ENCODE peak calls at places on chromosomes 13 and 19, in seven cellular contexts. O is endothelial cell of umbilical vein, V is ovary, R is thyroid gland, M is Peyer's patch, G is HepG2, K is tibial nerve. F is an unnamed sample. For H3K4me1, the result is how much of the 10 kb centered on the place peaks cover.

GRCh38 chr13:110610955-110611595 is 4.3 kb upstream of the NAXD start:
- DNase-seq in V (no peak), M (no peak), R (no peak), O (no peak), K (no peak), G (no peak), F (no peak)

GRCh38 chr13:107339209-107339608 is 771.3 kb upstream of the ARGLU1 start:
- DNase-seq in R (no peak), O (no peak), M (no peak), V (no peak), K (no peak), G (no peak), F (no peak)

GRCh38 chr13:67123165-67123564 is 107.0 kb downstream of the PCDH9 start:
- DNase-seq in G (no peak), O (peak), K (no peak), M (no peak), R (no peak), V (no peak), F (no peak)

GRCh38 chr13:61187471-61187870 is 228.2 kb downstream of the PCDH20 start:
- DNase-seq in O (no peak), G (no peak), R (no peak), M (no peak), K (no peak), V (no peak), F (no peak)

GRCh38 chr13:66888698-66889097 is 341.4 kb downstream of the PCDH9 start:
- DNase-seq in M (no peak), O (no peak), V (no peak), G (no peak), K (no peak), R (no peak), F (no peak)

GRCh38 chr19:30223866-30224688 is 148.1 kb upstream of the ZNF536 start:
- DNase-seq in R (no peak), O (no peak), M (no peak), K (no peak), V (no peak), G (no peak), F (no peak)

GRCh38 chr19:55136399-55137102 is 12.5 kb downstream of the TNNT1 start:
- DNase-seq in O (no peak), V (no peak), M (no peak), G (no peak), R (no peak), K (no peak), F (no peak)

GRCh38 chr19:49840321-49840720 is 10.6 kb upstream of the PTOV1 start:
- DNase-seq in G (no peak), O (no peak), R (no peak), K (no peak), V (no peak), M (no peak), F (no peak)

GRCh38 chr19:2240881-2241760 is 4.5 kb downstream of the SF3A2 start:
- DNase-seq in K (no peak), O (no peak), M (no peak), V (no peak), R (peak), G (no peak), F (no peak)

GRCh38 chr19:35556025-35556590 is 7.3 kb downstream of the ATP4A start:
- DNase-seq in K (no peak), O (no peak), R (no peak), V (no peak), M (no peak), G (no peak), F (no peak)

GRCh38 chr19:48681127-48681470 is 8.3 kb upstream of the NTN5 start:
- DNase-seq in R (no peak), K (no peak), M (no peak), O (no peak), V (no peak), G (no peak), F (no peak)

GRCh38 chr19:20503536-20503935 is 62.0 kb downstream of the ZNF737 start:
- DNase-seq in V (no peak), K (no peak), M (no peak), O (no peak), G (no peak), R (peak), F (peak)

GRCh38 chr19:43765109-43765876 is 10.5 kb upstream of the SMG9 start:
- DNase-seq in K (no peak), V (peak), G (peak), O (peak), R (no peak), M (no peak), F (peak)

GRCh38 chr19:14187586-14187985 is 18.4 kb downstream of the ADGRL1 start:
- DNase-seq in K (no peak), V (no peak), M (no peak), G (no peak), O (no peak), R (no peak), F (no peak)

GRCh38 chr13:35771898-35772297 is 295.4 kb upstream of the MAB21L1 start:
- DNase-seq in M (no peak), V (no peak), K (no peak), G (no peak), R (no peak), O (no peak), F (no peak)

GRCh38 chr13:87058786-87059329 is 612.3 kb upstream of the SLITRK5 start:
- DNase-seq in M (no peak), V (no peak), R (no peak), K (no peak), G (no peak), O (no peak), F (no peak)

GRCh38 chr13:50267917-50268316 is 252.7 kb downstream of the KCNRG start:
- DNase-seq in V (no peak), R (peak), O (no peak), K (no peak), G (peak), M (no peak), F (no peak)

GRCh38 chr19:36041831-36042230 is 9.2 kb upstream of the CLIP3 start:
- DNase-seq in K (no peak), V (no peak), R (peak), G (peak), M (no peak), O (peak), F (peak)

GRCh38 chr13:43830481-43830873 is 43.7 kb upstream of the ENOX1 start:
- DNase-seq in K (no peak), V (no peak), G (no peak), R (no peak), M (no peak), O (no peak), F (no peak)

GRCh38 chr13:38697628-38698333 is 10.9 kb downstream of the FREM2 start:
- DNase-seq in M (no peak), O (no peak), K (no peak), R (peak), G (no peak), V (no peak), F (no peak)

GRCh38 chr13:95607363-95607762 is 37.1 kb downstream of the DZIP1 start:
- DNase-seq in V (no peak), R (no peak), K (no peak), M (no peak), G (no peak), O (peak), F (no peak)

GRCh38 chr19:15402411-15403150 is 16.2 kb downstream of the AKAP8L start:
- DNase-seq in V (no peak), R (no peak), M (no peak), K (no peak), G (no peak), O (no peak), F (no peak)

GRCh38 chr19:52991484-52991883 is 22.2 kb upstream of the ERVV-1 start:
- DNase-seq in O (peak), K (no peak), V (no peak), R (no peak), G (no peak), M (no peak), F (no peak)

GRCh38 chr19:3404324-3405260 is 38.2 kb downstream of the NFIC start:
- DNase-seq in V (peak), G (no peak), K (peak), M (peak), R (peak), O (peak), F (peak)

GRCh38 chr19:13925990-13926389 is 12.2 kb downstream of the PODNL1 start:
- DNase-seq in G (no peak), M (no peak), R (no peak), V (no peak), O (no peak), K (no peak), F (no peak)

GRCh38 chr13:40611004-40611403 is 55.4 kb downstream of the FOXO1 start:
- DNase-seq in G (no peak), R (no peak), V (no peak), O (peak), M (no peak), K (no peak), F (no peak)

GRCh38 chr13:40613192-40613818 is 53.1 kb downstream of the FOXO1 start:
- DNase-seq in R (peak), V (no peak), O (peak), G (no peak), M (no peak), K (no peak), F (peak)

GRCh38 chr13:40611635-40612422 is 54.6 kb downstream of the FOXO1 start:
- DNase-seq in M (no peak), V (no peak), R (no peak), O (no peak), G (no peak), K (no peak), F (no peak)

GRCh38 chr13:40615619-40616018 is 50.8 kb downstream of the FOXO1 start:
- DNase-seq in G (no peak), V (no peak), K (no peak), M (no peak), O (no peak), R (no peak), F (no peak)

GRCh38 chr13:40613954-40614353 is 52.5 kb downstream of the FOXO1 start:
- DNase-seq in O (no peak), K (no peak), G (no peak), M (no peak), V (no peak), R (peak), F (no peak)
- H3K4me1 ChIP-seq in O (half or more), K (half or more), G (under half), M (under half), V (under half), R (half or more), F (under half)

DNA sequence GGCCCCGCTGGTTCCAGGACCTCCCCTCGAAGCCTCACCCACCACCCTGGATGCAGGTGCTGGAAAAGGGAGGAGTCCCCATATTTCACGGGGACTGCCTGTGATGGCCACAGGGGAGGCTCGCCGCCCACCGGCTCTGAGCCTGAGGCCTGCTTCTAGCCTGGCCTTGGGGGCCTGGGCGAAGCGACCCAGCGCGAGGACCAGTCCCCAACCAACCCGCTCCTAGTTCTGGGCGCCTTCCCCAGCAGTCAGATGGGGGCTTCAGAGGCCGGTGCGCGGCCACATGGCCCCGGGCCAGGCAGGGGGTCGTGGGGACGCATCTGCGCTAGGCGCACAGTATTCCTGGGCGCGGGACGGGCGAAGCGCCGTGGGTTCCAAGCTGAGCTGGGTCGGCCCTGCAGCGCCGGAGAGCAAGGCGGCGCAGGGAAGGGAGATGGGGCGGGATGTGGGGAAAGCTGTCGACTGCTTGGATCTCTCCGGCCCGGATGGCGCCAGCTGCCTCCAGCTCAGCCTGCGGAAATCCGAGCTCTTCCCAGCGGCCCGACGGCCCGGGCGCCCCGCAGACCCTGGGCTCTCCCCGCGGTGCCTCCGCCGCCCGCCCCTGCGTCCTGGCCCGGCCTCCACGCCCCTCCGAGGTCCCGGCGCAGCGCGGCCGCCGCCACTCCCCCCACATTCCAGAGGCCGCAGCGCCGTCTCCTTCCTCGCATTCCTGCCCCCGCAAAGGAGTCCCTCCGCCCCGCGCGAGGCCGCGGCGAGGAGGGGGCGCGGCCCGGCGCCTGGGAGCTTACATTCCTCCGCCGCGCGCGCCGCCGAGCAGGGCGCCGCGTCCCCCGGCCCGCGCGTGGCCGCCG is at the start of gene WTIP:
- DNase-seq in O (peak), G (peak), M (peak), K (peak), R (peak), V (peak), F (peak)
- H3K27ac ChIP-seq in O (peak), G (no peak), M (peak), K (peak), R (peak), V (peak), F (peak)

DNA sequence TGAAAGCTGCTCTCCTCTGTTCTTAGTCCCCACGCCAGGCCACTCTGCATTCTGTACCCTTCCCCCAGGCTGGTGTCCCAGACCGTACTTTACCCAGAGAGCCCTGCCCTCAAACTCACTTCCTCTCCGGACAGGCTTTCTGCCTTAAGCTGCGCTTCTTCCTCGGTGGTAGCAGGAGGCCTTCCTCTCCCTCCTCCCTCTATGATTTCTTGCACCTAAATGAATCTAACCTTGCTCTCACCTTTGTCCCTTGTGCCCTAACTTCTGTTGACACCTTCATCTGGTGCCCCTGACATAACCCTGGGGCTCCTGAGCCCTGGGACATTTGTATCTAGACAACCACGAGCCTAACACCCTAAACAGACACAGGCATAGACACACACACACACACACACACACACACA is 29.6 kb upstream of the CEACAM21 start:
- DNase-seq in G (no peak), R (no peak), V (no peak), O (no peak), K (no peak), M (no peak), F (no peak)
- TF ChIP-seq POLR2A in G (no peak), R (no peak), V (no peak), O (no peak), K (no peak), M (no peak), F (no peak)

GRCh38 chr19:42274065-42274682 is 5.1 kb downstream of the CIC start:
- DNase-seq in V (no peak), O (no peak), M (peak), R (no peak), G (no peak), K (no peak), F (no peak)
- H3K4me1 ChIP-seq in V (under half), O (under half), M (under half), R (under half), G (under half), K (half or more), F (under half)

GRCh38 chr19:17259934-17260333 is 4.6 kb downstream of the USHBP1 start:
- DNase-seq in V (no peak), K (no peak), R (no peak), O (no peak), M (no peak), G (no peak), F (no peak)

GRCh38 chr19:17259118-17259780 is 5.3 kb downstream of the USHBP1 start:
- DNase-seq in K (no peak), V (no peak), M (no peak), R (no peak), O (no peak), G (no peak), F (no peak)

GRCh38 chr19:17263712-17264640 is 569 bp downstream of the USHBP1 start:
- DNase-seq in M (no peak), O (no peak), K (no peak), V (no peak), R (no peak), G (no peak), F (no peak)

GRCh38 chr19:17262557-17262956 is 2.0 kb downstream of the USHBP1 start:
- DNase-seq in G (no peak), M (no peak), O (no peak), R (no peak), K (no peak), V (no peak), F (no peak)

DNA sequence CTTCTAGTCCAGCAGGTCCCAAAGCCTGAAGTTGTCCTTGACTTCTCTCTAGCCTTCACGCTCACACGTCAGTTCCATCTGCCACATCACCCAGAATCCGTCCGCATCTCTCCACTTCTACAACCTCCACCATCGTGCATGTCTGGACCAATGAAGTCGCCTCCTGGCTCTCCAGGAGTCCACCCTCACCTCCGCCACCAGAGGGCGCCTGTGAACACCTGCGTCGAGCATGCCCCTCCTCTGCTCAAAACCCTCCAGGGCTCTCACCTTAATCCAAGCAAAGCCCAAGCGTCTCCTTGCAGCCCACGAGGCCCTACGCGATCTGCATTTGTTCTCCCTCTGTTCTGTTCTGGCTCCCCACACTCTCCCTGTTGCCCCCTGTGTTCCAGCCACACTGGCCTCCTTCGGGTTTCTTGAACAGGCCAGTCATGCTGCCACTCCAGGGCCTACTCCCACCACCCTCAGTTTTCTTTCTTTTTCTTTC is 3.7 kb downstream of the USHBP1 start:
- DNase-seq in G (peak), K (peak), R (peak), O (peak), M (peak), V (peak), F (peak)
- H3K27ac ChIP-seq in G (no peak), K (no peak), R (no peak), O (no peak), M (no peak), V (no peak), F (no peak)

DNA sequence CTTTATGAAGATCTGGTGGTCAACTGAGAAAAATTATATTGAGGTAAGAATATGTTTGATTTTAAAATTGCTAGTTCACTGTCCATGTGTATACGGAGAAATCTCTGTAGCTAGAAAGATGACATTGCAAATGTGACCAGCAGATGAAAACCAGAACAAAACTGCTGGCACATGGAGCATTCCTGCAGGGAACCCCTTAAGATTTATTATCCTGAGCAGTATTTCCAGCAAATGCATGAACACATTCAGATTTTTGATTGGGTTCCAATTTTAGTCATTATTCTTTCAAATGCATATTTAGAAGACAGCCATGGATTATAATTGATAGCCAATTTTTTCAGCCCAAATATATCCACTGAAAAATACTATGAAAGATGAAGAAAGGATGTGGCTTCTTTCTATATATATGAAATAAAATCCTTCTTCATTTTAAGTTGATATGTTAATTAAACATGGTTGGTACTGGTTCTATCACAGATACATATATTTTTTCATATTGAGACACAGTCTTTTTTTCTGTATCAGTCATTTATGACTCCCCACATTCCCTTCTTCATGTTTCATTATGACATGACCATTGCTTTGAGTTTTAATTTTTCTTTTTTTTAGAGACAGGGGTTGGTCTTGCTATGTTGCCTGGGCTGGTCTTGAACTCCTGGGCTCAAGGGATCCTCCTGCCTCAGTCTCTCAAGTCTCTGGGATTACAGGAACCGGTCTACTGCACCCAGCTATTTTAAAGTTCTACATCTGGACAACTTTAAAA is 376.6 kb downstream of the KLF12 start:
- DNase-seq in O (no peak), M (no peak), K (no peak), G (no peak), V (no peak), R (no peak), F (no peak)
- TF ChIP-seq POLR2A in O (no peak), M (no peak), K (no peak), G (no peak), V (no peak), R (no peak), F (no peak)

DNA sequence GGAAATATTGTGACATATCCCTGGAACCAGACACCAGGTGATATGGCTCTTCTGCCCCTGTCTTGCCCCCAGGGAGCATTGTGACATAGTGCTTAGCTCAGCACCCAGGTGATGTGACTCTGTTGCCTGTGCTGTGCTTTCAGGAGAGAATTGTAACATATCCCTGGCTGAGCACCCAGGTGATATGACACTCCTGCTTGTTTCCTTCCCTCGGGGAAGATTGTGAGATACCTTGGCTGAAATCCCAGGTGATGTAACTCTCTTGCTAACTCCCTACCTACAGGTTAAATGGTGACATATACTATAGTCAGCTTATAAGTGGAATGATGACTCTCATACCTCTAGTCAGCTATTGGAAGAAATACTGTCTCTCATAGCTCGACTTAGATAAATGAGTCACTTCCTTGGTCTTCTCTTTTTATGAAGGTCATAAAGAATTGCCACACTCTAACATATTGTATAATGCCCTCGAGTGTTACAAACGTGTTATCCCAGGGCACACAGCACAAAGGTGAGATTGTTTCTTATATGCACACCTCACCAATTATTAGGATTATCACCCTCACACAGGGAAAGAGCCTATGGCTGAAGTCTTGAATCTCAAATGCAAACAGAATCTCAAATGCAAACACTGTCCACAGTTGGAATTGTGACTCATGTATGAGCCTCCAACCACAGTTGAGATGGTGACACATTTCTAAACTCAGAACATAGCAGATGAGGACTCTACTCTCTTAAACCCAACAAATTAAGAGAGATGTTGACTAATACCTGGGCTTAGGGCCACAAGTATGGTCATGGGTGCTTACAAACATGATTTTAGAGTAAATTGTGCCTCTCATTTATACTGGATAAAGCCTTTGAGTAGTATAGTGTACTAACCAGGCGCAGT is 32.7 kb upstream of the ZNF254 start:
- DNase-seq in M (no peak), R (no peak), G (peak), V (no peak), K (no peak), O (no peak), F (no peak)
- H3K4me1 ChIP-seq in M (under half), R (under half), G (under half), V (under half), K (under half), O (under half), F (under half)